ENCODE peak calls at places on chromosome 15, in seven cellular contexts. H is HTR-8/SVneo, L is H54, N is lower leg skin, J is AML-193, F is iris pigment epithelial cell, S is M059J. D is an unnamed sample.

GRCh38 chr15:57872281-57873010 is 165.9 kb downstream of the POLR2M start:
- DNase-seq in H (no peak), L (no peak), N (no peak), J (no peak), F (no peak), S (no peak), D (no peak)

GRCh38 chr15:47961401-47962090 is 159.2 kb upstream of the SLC24A5 start:
- DNase-seq in H (no peak), L (no peak), N (no peak), J (no peak), F (no peak), S (peak; percentile 26), D (no peak)

GRCh38 chr15:73838795-73839565 is 34.4 kb upstream of the TBC1D21 start:
- DNase-seq in H (no peak), L (no peak), N (no peak), J (no peak), F (peak; percentile 11), S (peak; percentile 24), D (no peak)

GRCh38 chr15:69104050-69104750 is 56.2 kb upstream of the GLCE start:
- DNase-seq in H (no peak), L (no peak), N (no peak), J (no peak), F (no peak), S (no peak), D (no peak)

GRCh38 chr15:57557810-57558209 is 33.9 kb upstream of the MYZAP start:
- DNase-seq in H (no peak), L (no peak), N (peak; percentile 52), J (no peak), F (no peak), S (no peak), D (no peak)

GRCh38 chr15:66184492-66184891 is 69.1 kb downstream of the MEGF11 start:
- DNase-seq in H (no peak), L (no peak), N (peak; percentile 42), J (no peak), F (no peak), S (no peak), D (no peak)

GRCh38 chr15:39273805-39274411 is 307.0 kb upstream of the THBS1 start:
- DNase-seq in H (no peak), L (no peak), N (no peak), J (no peak), F (no peak), S (peak; percentile 90), D (no peak)

GRCh38 chr15:62847900-62848489 is 194.6 kb upstream of the TPM1 start:
- DNase-seq in H (peak; percentile 62), L (no peak), N (peak; percentile 90), J (peak; percentile 18), F (peak; percentile 64), S (peak; percentile 66), D (peak; percentile 76)

GRCh38 chr15:56468271-56468912 is 3.5 kb upstream of the MNS1 start:
- DNase-seq in H (no peak), L (no peak), N (no peak), J (peak; percentile 74), F (peak; percentile 34), S (peak; percentile 44), D (no peak)

GRCh38 chr15:77599357-77599756 is 33.4 kb downstream of the LINGO1 start:
- DNase-seq in H (no peak), L (no peak), N (no peak), J (no peak), F (no peak), S (no peak), D (no peak)

GRCh38 chr15:52800852-52801747 is 11.0 kb upstream of the ONECUT1 start:
- DNase-seq in H (no peak), L (no peak), N (peak; percentile 68), J (no peak), F (no peak), S (no peak), D (no peak)

GRCh38 chr15:90561344-90562244 is 31.9 kb downstream of the CRTC3 start:
- DNase-seq in H (no peak), L (no peak), N (no peak), J (no peak), F (peak; percentile 47), S (no peak), D (no peak)

GRCh38 chr15:43382310-43382709 is 11.4 kb downstream of the TUBGCP4 start:
- DNase-seq in H (no peak), L (no peak), N (no peak), J (no peak), F (no peak), S (no peak), D (no peak)

GRCh38 chr15:96345560-96346389 is 15.3 kb downstream of the NR2F2 start:
- DNase-seq in H (no peak), L (no peak), N (peak; percentile 91), J (peak; percentile 65), F (peak; percentile 82), S (peak; percentile 55), D (peak; percentile 85)

GRCh38 chr15:60760646-60761504 is 281.9 kb upstream of the ICE2 start:
- DNase-seq in H (no peak), L (peak; percentile 11), N (no peak), J (no peak), F (peak; percentile 76), S (peak; percentile 19), D (no peak)

GRCh38 chr15:89845305-89845893 is 30.7 kb upstream of the ANPEP start:
- DNase-seq in H (peak; percentile 79), L (peak; percentile 32), N (no peak), J (no peak), F (peak; percentile 95), S (peak; percentile 95), D (no peak)

GRCh38 chr15:34793071-34793470 is 2.3 kb downstream of the ACTC1 start:
- DNase-seq in H (no peak), L (no peak), N (no peak), J (no peak), F (no peak), S (no peak), D (no peak)

GRCh38 chr15:80241508-80241907 is 10.5 kb downstream of the CTXND1 start:
- DNase-seq in H (no peak), L (no peak), N (peak; percentile 48), J (no peak), F (no peak), S (no peak), D (no peak)

GRCh38 chr15:55221090-55222011 is 24.6 kb upstream of the RSL24D1 start:
- DNase-seq in H (peak; percentile 65), L (peak; percentile 14), N (no peak), J (peak; percentile 99), F (peak; percentile 98), S (peak; percentile 68), D (no peak)

GRCh38 chr15:44159492-44159891 is 35.6 kb downstream of the FRMD5 start:
- DNase-seq in H (no peak), L (no peak), N (no peak), J (no peak), F (no peak), S (no peak), D (no peak)

GRCh38 chr15:94576889-94577533 is 345.6 kb downstream of the MCTP2 start:
- DNase-seq in H (peak; percentile 4), L (peak; percentile 6), N (no peak), J (peak; percentile 31), F (no peak), S (peak; percentile 5), D (no peak)

GRCh38 chr15:69466733-69467132 is 14.1 kb downstream of the RPLP1 start:
- DNase-seq in H (no peak), L (no peak), N (no peak), J (no peak), F (no peak), S (no peak), D (no peak)

GRCh38 chr15:69092159-69092558 is 68.3 kb upstream of the GLCE start:
- DNase-seq in H (peak; percentile 56), L (peak; percentile 19), N (no peak), J (no peak), F (peak; percentile 85), S (peak; percentile 92), D (no peak)

GRCh38 chr15:65026756-65027155 is 2.7 kb downstream of the MTFMT start:
- DNase-seq in H (no peak), L (no peak), N (peak; percentile 39), J (no peak), F (no peak), S (no peak), D (no peak)

GRCh38 chr15:95644476-95644875 is 686.0 kb upstream of the NR2F2 start:
- DNase-seq in H (no peak), L (no peak), N (no peak), J (no peak), F (no peak), S (no peak), D (no peak)

D was measured in suprapubic skin.